ENCODE peak calls at places on chromosomes 7 and 10, in four cellular contexts. P is H1, Z is K562, A is WTC11. T is an unnamed sample.

GRCh38 chr10:62374862-62375710 is 917 bp downstream of the ZNF365 start:
- DNase-seq in A (no peak), Z (no peak), P (no peak), T (peak; percentile 8)

GRCh38 chr10:116538461-116538860 is 7.3 kb upstream of the PNLIP start:
- DNase-seq in Z (no peak), A (no peak), P (no peak), T (no peak)

GRCh38 chr7:17275749-17276671 is 22.4 kb upstream of the AHR start:
- DNase-seq in P (no peak), A (no peak), Z (no peak), T (no peak)

GRCh38 chr7:80508440-80508839 is 3.4 kb downstream of the GNAT3 start:
- DNase-seq in Z (no peak), A (no peak), P (no peak), T (no peak)

GRCh38 chr10:69438531-69439349 is 12.5 kb upstream of the TSPAN15 start:
- DNase-seq in P (no peak), Z (no peak), A (no peak), T (no peak)

GRCh38 chr10:119336599-119336998 is 129.2 kb downstream of the GRK5 start:
- DNase-seq in A (no peak), Z (no peak), P (no peak), T (no peak)

GRCh38 chr10:70053212-70053895 is 708 bp downstream of the MACROH2A2 start:
- DNase-seq in Z (no peak), A (peak; percentile 52), P (peak; percentile 83), T (peak; percentile 70)

GRCh38 chr7:1899951-1900762 is 230.1 kb downstream of the ELFN1 start:
- DNase-seq in Z (no peak), A (no peak), P (no peak), T (no peak)

GRCh38 chr10:97549587-97550322 is 22.8 kb upstream of the ANKRD2 start:
- DNase-seq in Z (no peak), P (no peak), A (peak; percentile 33), T (peak; percentile 64)

GRCh38 chr10:77836299-77836820 is 90.2 kb downstream of the DLG5 start:
- DNase-seq in Z (peak; percentile 93), P (no peak), A (no peak), T (no peak)

GRCh38 chr10:17784701-17785100 is 24.4 kb upstream of the MRC1 start:
- DNase-seq in P (no peak), Z (no peak), A (no peak), T (no peak)

GRCh38 chr7:135753616-135754413 is 5.2 kb upstream of the FAM180A start:
- DNase-seq in Z (no peak), P (no peak), A (no peak), T (peak; percentile 73)

GRCh38 chr7:1591396-1591795 is 21.6 kb upstream of the PSMG3 start:
- DNase-seq in Z (no peak), P (no peak), A (no peak), T (no peak)

GRCh38 chr7:130207642-130208041 is at the start of gene SSMEM1:
- DNase-seq in A (no peak), Z (peak; percentile 49), P (no peak), T (no peak)

GRCh38 chr7:155489862-155490696 is 32.1 kb downstream of the EN2 start:
- DNase-seq in Z (no peak), P (peak; percentile 73), A (no peak), T (peak; percentile 56)

GRCh38 chr10:16945566-16945965 is 128.3 kb upstream of the RSU1 start:
- DNase-seq in P (no peak), A (no peak), Z (no peak), T (no peak)

GRCh38 chr7:151844828-151845200 is 32.1 kb downstream of the PRKAG2 start:
- DNase-seq in P (no peak), A (no peak), Z (no peak), T (no peak)

GRCh38 chr10:62083413-62083794 is 181.9 kb downstream of the ARID5B start:
- DNase-seq in A (no peak), P (no peak), Z (no peak), T (no peak)

DNA sequence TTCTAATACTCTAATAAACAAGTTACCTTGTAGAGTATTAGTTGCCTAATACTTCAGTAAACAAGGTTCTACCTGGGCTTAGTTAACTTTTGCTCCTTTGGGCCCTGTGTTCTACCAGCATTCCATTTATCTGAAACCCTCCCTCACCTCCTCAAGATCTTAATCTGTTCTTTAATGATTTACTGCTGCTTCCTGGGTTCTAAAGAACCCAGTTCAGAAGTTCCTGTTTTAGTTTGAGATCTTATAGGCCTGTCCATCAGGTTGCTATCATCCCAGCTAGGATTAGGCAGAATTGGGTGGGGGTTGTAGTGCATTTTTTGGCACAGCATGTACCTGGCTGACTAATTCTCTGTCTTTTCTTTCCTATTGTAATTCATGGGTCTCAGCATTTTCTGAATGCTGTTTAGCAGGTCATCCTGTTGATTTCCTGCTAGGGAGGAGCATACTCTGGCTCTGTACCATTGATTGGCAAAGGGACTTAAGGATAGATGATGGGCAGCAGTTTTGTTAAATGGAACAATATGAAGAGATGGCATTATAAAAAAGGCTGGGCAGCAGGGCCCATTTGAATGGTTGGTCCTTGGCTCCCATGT is 53.7 kb upstream of the TMEM248 start:
- DNase-seq in A (no peak), P (no peak), Z (no peak), T (peak; percentile 27)
- TF ChIP-seq CREB1 in A (no peak), P (no peak), Z (no peak), T (no peak)

GRCh38 chr7:158728911-158729645 is 24.5 kb upstream of the NCAPG2 start:
- DNase-seq in P (peak; percentile 39), A (no peak), Z (no peak), T (no peak)

GRCh38 chr7:158725506-158725800 is 20.8 kb upstream of the NCAPG2 start:
- DNase-seq in P (no peak), A (no peak), Z (no peak), T (no peak)

GRCh38 chr7:158729646-158730382 is 25.2 kb upstream of the NCAPG2 start:
- DNase-seq in Z (no peak), A (no peak), P (peak; percentile 33), T (no peak)

GRCh38 chr7:158726277-158726807 is 21.7 kb upstream of the NCAPG2 start:
- DNase-seq in P (peak; percentile 31), Z (no peak), A (no peak), T (no peak)

DNA sequence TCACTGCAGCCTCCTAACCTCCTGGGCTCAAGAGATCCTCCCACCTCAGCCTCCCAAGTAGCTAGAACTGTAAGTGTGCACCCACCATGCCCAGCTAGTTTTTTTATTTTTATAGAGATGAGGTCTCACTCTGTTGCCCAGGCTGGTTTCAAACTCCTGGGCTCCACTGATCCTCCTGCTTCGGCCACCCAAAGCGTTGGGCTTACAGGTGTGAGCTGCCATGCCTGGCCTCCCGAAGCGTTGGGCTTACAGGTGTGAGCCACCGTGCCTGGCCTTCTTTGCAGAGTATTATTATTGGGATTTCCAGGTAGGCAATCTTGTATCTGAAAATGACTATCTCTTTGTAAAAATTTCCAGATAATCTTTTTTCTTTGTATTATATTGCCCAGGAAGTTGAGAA is 23.1 kb upstream of the NCAPG2 start:
- DNase-seq in A (no peak), P (no peak), Z (no peak), T (no peak)
- TF ChIP-seq CREB1 in A (no peak), P (no peak), Z (no peak), T (no peak)

GRCh38 chr7:18626717-18627116 is 131.2 kb downstream of the HDAC9 start:
- DNase-seq in A (no peak), P (no peak), Z (no peak), T (no peak)
- TF ChIP-seq CREB1 in A (no peak), P (no peak), Z (no peak), T (no peak)

GRCh38 chr10:14299516-14299915 is 31.2 kb downstream of the FRMD4A start:
- DNase-seq in P (no peak), Z (no peak), A (no peak), T (no peak)

GRCh38 chr10:14306201-14306600 is 24.5 kb downstream of the FRMD4A start:
- DNase-seq in A (no peak), Z (no peak), P (no peak), T (no peak)

GRCh38 chr10:14304029-14304428 is 26.7 kb downstream of the FRMD4A start:
- DNase-seq in Z (no peak), P (no peak), A (no peak), T (no peak)

GRCh38 chr10:14296081-14296709 is 34.5 kb downstream of the FRMD4A start:
- DNase-seq in P (no peak), A (no peak), Z (no peak), T (no peak)

DNA sequence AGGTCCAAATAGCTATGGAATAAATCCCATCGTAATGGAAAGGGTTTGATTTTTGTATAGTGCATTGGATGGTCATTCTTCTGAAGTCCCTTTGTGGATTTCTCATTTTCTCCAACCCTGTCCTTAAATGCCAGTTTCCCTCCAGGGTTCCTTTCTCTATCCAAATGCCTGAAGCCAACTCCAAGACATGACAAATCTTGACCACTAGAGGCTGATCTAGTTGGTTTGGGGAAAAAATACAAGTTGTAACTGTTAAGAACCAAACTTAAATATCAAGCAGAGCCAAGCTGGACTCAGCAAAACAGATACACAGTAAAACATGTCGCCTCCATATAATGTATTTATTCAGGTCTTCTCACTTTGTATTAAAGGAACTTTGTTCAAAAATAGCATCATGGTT is 28.7 kb downstream of the FRMD4A start:
- DNase-seq in Z (peak; percentile 11), A (no peak), P (no peak), T (peak; percentile 68)
- TF ChIP-seq CREB1 in Z (no peak), A (no peak), P (no peak), T (no peak)

GRCh38 chr10:131726460-131726861 is 174.3 kb upstream of the PPP2R2D start:
- DNase-seq in A (peak; percentile 60), P (no peak), Z (no peak), T (peak; percentile 65)
- TF ChIP-seq CREB1 in A (no peak), P (peak; percentile 7), Z (no peak), T (no peak)

DNA sequence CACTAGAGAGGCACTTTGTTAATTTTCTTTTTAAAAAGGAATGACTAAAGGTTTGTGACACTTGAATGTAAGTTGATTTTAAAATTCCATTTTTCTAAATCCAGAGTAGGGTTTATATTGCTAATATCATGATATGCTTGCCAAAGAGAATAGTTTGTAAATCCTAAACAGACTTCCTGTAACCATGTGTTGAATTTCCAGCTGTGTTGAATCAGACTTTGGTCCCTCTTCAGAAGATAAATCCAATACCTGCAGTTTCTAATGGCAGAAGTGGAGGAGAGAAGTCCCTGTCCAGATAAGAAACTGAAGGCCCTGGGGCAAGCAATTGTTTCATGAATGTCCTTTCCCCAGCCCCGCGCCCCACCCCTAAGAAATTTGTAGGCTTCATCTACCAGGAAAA is 122.6 kb downstream of the KAT6B start:
- DNase-seq in A (no peak), Z (no peak), P (no peak), T (no peak)
- TF ChIP-seq CREB1 in A (no peak), Z (no peak), P (no peak), T (no peak)

GRCh38 chr10:34801066-34801738 is 13.9 kb downstream of the PARD3 start:
- DNase-seq in P (no peak), A (no peak), Z (no peak), T (no peak)

GRCh38 chr10:34802692-34803091 is 12.4 kb downstream of the PARD3 start:
- DNase-seq in A (no peak), Z (no peak), P (no peak), T (no peak)

GRCh38 chr10:34800624-34801023 is 14.5 kb downstream of the PARD3 start:
- DNase-seq in P (no peak), Z (no peak), A (no peak), T (no peak)

GRCh38 chr10:34808336-34808735 is 6.8 kb downstream of the PARD3 start:
- DNase-seq in Z (no peak), P (no peak), A (no peak), T (no peak)

GRCh38 chr10:34804306-34804705 is 10.8 kb downstream of the PARD3 start:
- DNase-seq in A (no peak), P (no peak), Z (no peak), T (no peak)
- TF ChIP-seq CREB1 in A (no peak), P (no peak), Z (no peak), T (no peak)

GRCh38 chr7:148325208-148325607 is 265.4 kb upstream of the C7orf33 start:
- DNase-seq in Z (no peak), A (no peak), P (no peak), T (no peak)
- TF ChIP-seq CREB1 in Z (no peak), A (no peak), P (no peak), T (no peak)

T was measured in GM23338.